ENCODE peak calls at places on chromosomes 5 and 9, in six cellular contexts. One of them, this sample, is unnamed.

GRCh38 chr9:126337690-126338426 is 11.2 kb downstream of the MVB12B start:
- DNase-seq in CD8-positive, alpha-beta T cell: no peak
- DNase-seq in left lung: peak; percentile 45
- DNase-seq in hepatocyte: no peak
- DNase-seq in adipocyte: no peak
- DNase-seq in right lobe of liver: no peak
- DNase-seq in this sample: no peak

GRCh38 chr9:113269871-113270270 is 5.5 kb downstream of the CDC26 start:
- DNase-seq in CD8-positive, alpha-beta T cell: no peak
- DNase-seq in left lung: no peak
- DNase-seq in hepatocyte: no peak
- DNase-seq in adipocyte: no peak
- DNase-seq in right lobe of liver: no peak
- DNase-seq in this sample: no peak

GRCh38 chr5:141877478-141878185 is 578 bp downstream of the PCDH1 start:
- DNase-seq in CD8-positive, alpha-beta T cell: no peak
- DNase-seq in left lung: no peak
- DNase-seq in hepatocyte: peak; percentile 37
- DNase-seq in adipocyte: peak; percentile 36
- DNase-seq in right lobe of liver: peak; percentile 48
- DNase-seq in this sample: peak; percentile 77

GRCh38 chr5:177537389-177538361 is 16.7 kb downstream of the FAM193B start:
- DNase-seq in CD8-positive, alpha-beta T cell: no peak
- DNase-seq in left lung: no peak
- DNase-seq in hepatocyte: peak; percentile 69
- DNase-seq in adipocyte: peak; percentile 86
- DNase-seq in right lobe of liver: no peak
- DNase-seq in this sample: no peak

GRCh38 chr5:53944981-53945380 is 365.4 kb downstream of the ARL15 start:
- DNase-seq in CD8-positive, alpha-beta T cell: no peak
- DNase-seq in left lung: no peak
- DNase-seq in hepatocyte: peak; percentile 37
- DNase-seq in adipocyte: no peak
- DNase-seq in right lobe of liver: no peak
- DNase-seq in this sample: no peak

GRCh38 chr9:133714606-133715294 is 23.4 kb downstream of the SARDH start:
- DNase-seq in CD8-positive, alpha-beta T cell: no peak
- DNase-seq in left lung: peak; percentile 77
- DNase-seq in hepatocyte: peak; percentile 78
- DNase-seq in adipocyte: peak; percentile 25
- DNase-seq in right lobe of liver: peak; percentile 72
- DNase-seq in this sample: peak; percentile 65

GRCh38 chr5:116303340-116303739 is 218.5 kb downstream of the COMMD10 start:
- DNase-seq in CD8-positive, alpha-beta T cell: no peak
- DNase-seq in left lung: no peak
- DNase-seq in hepatocyte: no peak
- DNase-seq in adipocyte: no peak
- DNase-seq in right lobe of liver: peak; percentile 64
- DNase-seq in this sample: no peak

GRCh38 chr9:121784706-121785426 is 133.4 kb downstream of the DAB2IP start:
- DNase-seq in CD8-positive, alpha-beta T cell: no peak
- DNase-seq in left lung: peak; percentile 61
- DNase-seq in hepatocyte: peak; percentile 21
- DNase-seq in adipocyte: peak; percentile 11
- DNase-seq in right lobe of liver: peak; percentile 36
- DNase-seq in this sample: no peak

GRCh38 chr5:40929049-40929448 is 19.8 kb downstream of the C7 start:
- DNase-seq in CD8-positive, alpha-beta T cell: no peak
- DNase-seq in left lung: no peak
- DNase-seq in hepatocyte: no peak
- DNase-seq in adipocyte: no peak
- DNase-seq in right lobe of liver: no peak
- DNase-seq in this sample: no peak

GRCh38 chr9:131113655-131114563 is 11.5 kb upstream of the NUP214 start:
- DNase-seq in CD8-positive, alpha-beta T cell: no peak
- DNase-seq in left lung: no peak
- DNase-seq in hepatocyte: no peak
- DNase-seq in adipocyte: no peak
- DNase-seq in right lobe of liver: no peak
- DNase-seq in this sample: peak; percentile 53

GRCh38 chr5:67211926-67212325 is 15.3 kb upstream of the CD180 start:
- DNase-seq in CD8-positive, alpha-beta T cell: no peak
- DNase-seq in left lung: no peak
- DNase-seq in hepatocyte: no peak
- DNase-seq in adipocyte: peak; percentile 50
- DNase-seq in right lobe of liver: no peak
- DNase-seq in this sample: no peak

GRCh38 chr5:98510111-98510510 is 263.4 kb upstream of the RGMB start:
- DNase-seq in CD8-positive, alpha-beta T cell: no peak
- DNase-seq in left lung: no peak
- DNase-seq in hepatocyte: peak; percentile 27
- DNase-seq in adipocyte: peak; percentile 1
- DNase-seq in right lobe of liver: no peak
- DNase-seq in this sample: no peak

GRCh38 chr9:28031521-28032177 is 458.4 kb upstream of the C9orf72 start:
- DNase-seq in CD8-positive, alpha-beta T cell: no peak
- DNase-seq in left lung: no peak
- DNase-seq in hepatocyte: no peak
- DNase-seq in adipocyte: no peak
- DNase-seq in right lobe of liver: no peak
- DNase-seq in this sample: no peak

GRCh38 chr5:170184007-170184687 is 48.6 kb upstream of the C5orf58 start:
- DNase-seq in CD8-positive, alpha-beta T cell: no peak
- DNase-seq in left lung: peak; percentile 82
- DNase-seq in hepatocyte: peak; percentile 82
- DNase-seq in adipocyte: peak; percentile 85
- DNase-seq in right lobe of liver: peak; percentile 63
- DNase-seq in this sample: peak; percentile 76

DNA sequence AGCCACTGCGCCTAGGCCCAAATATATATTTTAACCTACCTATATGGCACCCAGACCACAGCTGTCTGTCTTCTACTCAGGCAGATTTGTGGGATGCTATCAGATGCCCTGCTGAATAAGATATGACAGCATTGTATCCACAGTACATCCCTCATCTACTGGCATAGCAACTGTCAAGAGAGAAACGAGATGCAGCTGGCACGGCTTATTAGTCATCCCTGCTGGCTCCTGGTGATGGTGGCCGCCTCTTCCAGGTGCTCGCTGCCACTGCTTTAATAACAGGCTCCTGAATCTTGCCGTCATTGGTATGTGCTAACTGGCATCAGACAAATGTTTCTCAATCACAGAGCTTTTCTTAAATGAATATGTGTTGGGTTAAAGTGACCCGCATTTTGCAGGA is 34.0 kb downstream of the B4GALT1 start:
- DNase-seq in CD8-positive, alpha-beta T cell: no peak
- DNase-seq in left lung: no peak
- DNase-seq in hepatocyte: no peak
- DNase-seq in adipocyte: no peak
- DNase-seq in right lobe of liver: peak; percentile 38
- DNase-seq in this sample: no peak
- H3K4me1 ChIP-seq in CD8-positive, alpha-beta T cell: peaks cover 43% of the 10 kb centered on the region
- H3K4me1 ChIP-seq in left lung: peaks cover 91% of the 10 kb centered on the region
- H3K4me1 ChIP-seq in hepatocyte: peaks cover 54% of the 10 kb centered on the region
- H3K4me1 ChIP-seq in adipocyte: peaks cover 36% of the 10 kb centered on the region
- H3K4me1 ChIP-seq in right lobe of liver: peaks cover 14% of the 10 kb centered on the region
- H3K4me1 ChIP-seq in this sample: peaks cover 53% of the 10 kb centered on the region

GRCh38 chr9:77987880-77988525 is 43.6 kb downstream of the GNAQ start:
- DNase-seq in CD8-positive, alpha-beta T cell: no peak
- DNase-seq in left lung: no peak
- DNase-seq in hepatocyte: peak; percentile 32
- DNase-seq in adipocyte: no peak
- DNase-seq in right lobe of liver: no peak
- DNase-seq in this sample: no peak
- H3K4me1 ChIP-seq in CD8-positive, alpha-beta T cell: peaks cover 8% of the 10 kb centered on the region
- H3K4me1 ChIP-seq in left lung: peaks cover 75% of the 10 kb centered on the region
- H3K4me1 ChIP-seq in hepatocyte: peaks cover 10% of the 10 kb centered on the region
- H3K4me1 ChIP-seq in adipocyte: peaks cover 3% of the 10 kb centered on the region
- H3K4me1 ChIP-seq in right lobe of liver: no peaks in the 10 kb centered on the region
- H3K4me1 ChIP-seq in this sample: peaks cover 25% of the 10 kb centered on the region

GRCh38 chr5:119269061-119269579 is 86.7 kb upstream of the TNFAIP8 start:
- DNase-seq in CD8-positive, alpha-beta T cell: peak; percentile 42
- DNase-seq in left lung: peak; percentile 71
- DNase-seq in hepatocyte: peak; percentile 45
- DNase-seq in adipocyte: peak; percentile 31
- DNase-seq in right lobe of liver: no peak
- DNase-seq in this sample: peak; percentile 70
- H3K4me1 ChIP-seq in CD8-positive, alpha-beta T cell: peaks cover 50% of the 10 kb centered on the region
- H3K4me1 ChIP-seq in left lung: peaks cover 54% of the 10 kb centered on the region
- H3K4me1 ChIP-seq in hepatocyte: peaks cover 17% of the 10 kb centered on the region
- H3K4me1 ChIP-seq in adipocyte: peaks cover 52% of the 10 kb centered on the region
- H3K4me1 ChIP-seq in right lobe of liver: no peaks in the 10 kb centered on the region
- H3K4me1 ChIP-seq in this sample: peaks cover 32% of the 10 kb centered on the region

GRCh38 chr5:176531902-176532493 is 5.2 kb downstream of the RNF44 start:
- DNase-seq in CD8-positive, alpha-beta T cell: no peak
- DNase-seq in left lung: peak; percentile 73
- DNase-seq in hepatocyte: no peak
- DNase-seq in adipocyte: no peak
- DNase-seq in right lobe of liver: no peak
- DNase-seq in this sample: no peak

GRCh38 chr5:176533894-176534611 is 3.1 kb downstream of the RNF44 start:
- DNase-seq in CD8-positive, alpha-beta T cell: peak; percentile 65
- DNase-seq in left lung: peak; percentile 68
- DNase-seq in hepatocyte: no peak
- DNase-seq in adipocyte: peak; percentile 28
- DNase-seq in right lobe of liver: peak; percentile 85
- DNase-seq in this sample: no peak

GRCh38 chr5:176534640-176535039 is 2.6 kb downstream of the RNF44 start:
- DNase-seq in CD8-positive, alpha-beta T cell: no peak
- DNase-seq in left lung: peak; percentile 42
- DNase-seq in hepatocyte: no peak
- DNase-seq in adipocyte: no peak
- DNase-seq in right lobe of liver: peak; percentile 81
- DNase-seq in this sample: no peak

GRCh38 chr5:176532795-176533194 is 4.4 kb downstream of the RNF44 start:
- DNase-seq in CD8-positive, alpha-beta T cell: no peak
- DNase-seq in left lung: peak; percentile 66
- DNase-seq in hepatocyte: no peak
- DNase-seq in adipocyte: no peak
- DNase-seq in right lobe of liver: no peak
- DNase-seq in this sample: no peak

DNA sequence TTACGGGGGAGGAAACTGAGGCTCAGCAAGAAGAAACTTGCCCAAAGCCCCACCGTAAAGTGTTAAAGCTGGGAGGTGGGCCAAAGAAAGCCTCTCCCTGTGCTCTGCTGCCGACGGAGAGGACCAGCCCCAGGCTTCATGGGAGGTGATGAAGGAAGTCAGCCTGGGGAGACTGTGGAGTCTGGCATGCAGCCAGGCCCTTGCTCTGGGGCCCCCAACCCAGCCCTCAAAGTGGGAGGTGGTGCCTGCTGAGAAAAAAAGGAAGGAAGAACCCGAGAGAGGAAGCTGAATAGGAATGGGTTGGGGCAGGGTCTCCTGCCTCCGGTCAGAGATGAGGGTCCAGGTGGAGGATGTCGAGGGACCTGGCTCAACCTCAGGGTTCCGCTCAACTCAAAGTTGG is 3.8 kb downstream of the RNF44 start:
- DNase-seq in CD8-positive, alpha-beta T cell: no peak
- DNase-seq in left lung: peak; percentile 89
- DNase-seq in hepatocyte: no peak
- DNase-seq in adipocyte: no peak
- DNase-seq in right lobe of liver: no peak
- DNase-seq in this sample: no peak
- H3K4me1 ChIP-seq in CD8-positive, alpha-beta T cell: peaks cover 70% of the 10 kb centered on the region
- H3K4me1 ChIP-seq in left lung: peaks cover 66% of the 10 kb centered on the region
- H3K4me1 ChIP-seq in hepatocyte: peaks cover 35% of the 10 kb centered on the region
- H3K4me1 ChIP-seq in adipocyte: peaks cover 33% of the 10 kb centered on the region
- H3K4me1 ChIP-seq in right lobe of liver: peaks cover 18% of the 10 kb centered on the region
- H3K4me1 ChIP-seq in this sample: peaks cover 53% of the 10 kb centered on the region

GRCh38 chr5:143114481-143114880 is 289.0 kb downstream of the NR3C1 start:
- DNase-seq in CD8-positive, alpha-beta T cell: no peak
- DNase-seq in left lung: no peak
- DNase-seq in hepatocyte: no peak
- DNase-seq in adipocyte: no peak
- DNase-seq in right lobe of liver: no peak
- DNase-seq in this sample: no peak
- H3K4me1 ChIP-seq in CD8-positive, alpha-beta T cell: no peaks in the 10 kb centered on the region
- H3K4me1 ChIP-seq in left lung: peaks cover 44% of the 10 kb centered on the region
- H3K4me1 ChIP-seq in hepatocyte: peaks cover 7% of the 10 kb centered on the region
- H3K4me1 ChIP-seq in adipocyte: peaks cover 9% of the 10 kb centered on the region
- H3K4me1 ChIP-seq in right lobe of liver: no peaks in the 10 kb centered on the region
- H3K4me1 ChIP-seq in this sample: peaks cover 21% of the 10 kb centered on the region

GRCh38 chr9:95502248-95502647 is 14.5 kb downstream of the PTCH1 start:
- DNase-seq in CD8-positive, alpha-beta T cell: no peak
- DNase-seq in left lung: no peak
- DNase-seq in hepatocyte: no peak
- DNase-seq in adipocyte: no peak
- DNase-seq in right lobe of liver: no peak
- DNase-seq in this sample: no peak
- H3K4me1 ChIP-seq in CD8-positive, alpha-beta T cell: peaks cover 52% of the 10 kb centered on the region
- H3K4me1 ChIP-seq in left lung: peaks cover 38% of the 10 kb centered on the region
- H3K4me1 ChIP-seq in hepatocyte: peaks cover 44% of the 10 kb centered on the region
- H3K4me1 ChIP-seq in adipocyte: peaks cover 26% of the 10 kb centered on the region
- H3K4me1 ChIP-seq in right lobe of liver: no peaks in the 10 kb centered on the region
- H3K4me1 ChIP-seq in this sample: peaks cover 42% of the 10 kb centered on the region

DNA sequence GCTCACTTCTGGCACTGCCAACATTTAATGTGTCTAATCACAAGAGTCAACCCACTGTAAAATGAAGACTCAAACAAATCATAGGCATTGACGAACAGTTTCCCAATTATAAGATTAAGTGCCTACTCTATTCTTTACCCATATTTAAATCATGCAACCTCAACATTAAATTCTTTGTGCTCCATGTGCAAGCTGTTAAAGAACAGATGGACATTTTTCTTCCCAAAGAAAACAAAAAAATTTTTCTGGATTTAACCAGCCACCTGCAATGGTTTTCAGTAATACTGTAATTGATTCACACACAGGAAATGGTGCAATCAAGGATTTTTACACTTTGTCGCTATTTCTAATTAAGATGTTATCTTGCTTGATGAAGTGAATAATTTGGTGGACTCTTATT is 3.6 kb downstream of the HNRNPK start:
- DNase-seq in CD8-positive, alpha-beta T cell: no peak
- DNase-seq in left lung: no peak
- DNase-seq in hepatocyte: no peak
- DNase-seq in adipocyte: no peak
- DNase-seq in right lobe of liver: no peak
- DNase-seq in this sample: no peak
- H3K4me1 ChIP-seq in CD8-positive, alpha-beta T cell: peaks cover 47% of the 10 kb centered on the region
- H3K4me1 ChIP-seq in left lung: peaks cover 40% of the 10 kb centered on the region
- H3K4me1 ChIP-seq in hepatocyte: peaks cover 16% of the 10 kb centered on the region
- H3K4me1 ChIP-seq in adipocyte: peaks cover 37% of the 10 kb centered on the region
- H3K4me1 ChIP-seq in right lobe of liver: no peaks in the 10 kb centered on the region
- H3K4me1 ChIP-seq in this sample: peaks cover 31% of the 10 kb centered on the region